ENCODE peak calls at places on chromosome 5, in nine cellular contexts. One of them, this sample, is unnamed.

GRCh38 chr5:169549453-169549852 is 34.1 kb upstream of the SPDL1 start:
- DNase-seq in adipocyte: peak
- DNase-seq in spleen: no peak
- DNase-seq in upper lobe of right lung: no peak
- DNase-seq in A549: no peak
- DNase-seq in endodermal cell: no peak
- DNase-seq in AG04450: no peak
- DNase-seq in H7: no peak
- DNase-seq in IMR-90: no peak
- DNase-seq in this sample: no peak

GRCh38 chr5:87541668-87542067 is 128.9 kb upstream of the CCNH start:
- DNase-seq in adipocyte: no peak
- DNase-seq in spleen: no peak
- DNase-seq in upper lobe of right lung: no peak
- DNase-seq in A549: no peak
- DNase-seq in endodermal cell: no peak
- DNase-seq in AG04450: no peak
- DNase-seq in H7: no peak
- DNase-seq in IMR-90: no peak
- DNase-seq in this sample: no peak

GRCh38 chr5:57779383-57780223 is 297.0 kb upstream of the ACTBL2 start:
- DNase-seq in adipocyte: peak
- DNase-seq in spleen: no peak
- DNase-seq in upper lobe of right lung: no peak
- DNase-seq in A549: peak
- DNase-seq in endodermal cell: peak
- DNase-seq in AG04450: peak
- DNase-seq in H7: no peak
- DNase-seq in IMR-90: peak
- DNase-seq in this sample: no peak

GRCh38 chr5:40240111-40240510 is 439.6 kb upstream of the PTGER4 start:
- DNase-seq in adipocyte: no peak
- DNase-seq in spleen: no peak
- DNase-seq in upper lobe of right lung: no peak
- DNase-seq in A549: peak
- DNase-seq in endodermal cell: no peak
- DNase-seq in AG04450: no peak
- DNase-seq in H7: no peak
- DNase-seq in IMR-90: peak
- DNase-seq in this sample: peak

GRCh38 chr5:133907075-133907474 is 61.4 kb downstream of the C5orf15 start:
- DNase-seq in adipocyte: no peak
- DNase-seq in spleen: no peak
- DNase-seq in upper lobe of right lung: no peak
- DNase-seq in A549: no peak
- DNase-seq in endodermal cell: no peak
- DNase-seq in AG04450: no peak
- DNase-seq in H7: no peak
- DNase-seq in IMR-90: no peak
- DNase-seq in this sample: no peak

GRCh38 chr5:14880688-14881087 is 9.1 kb upstream of the ANKH start:
- DNase-seq in adipocyte: peak
- DNase-seq in spleen: no peak
- DNase-seq in upper lobe of right lung: no peak
- DNase-seq in A549: peak
- DNase-seq in endodermal cell: no peak
- DNase-seq in AG04450: no peak
- DNase-seq in H7: no peak
- DNase-seq in IMR-90: peak
- DNase-seq in this sample: peak

GRCh38 chr5:55308254-55308836 is 556 bp downstream of the MTREX start:
- DNase-seq in adipocyte: peak
- DNase-seq in spleen: no peak
- DNase-seq in upper lobe of right lung: no peak
- DNase-seq in A549: peak
- DNase-seq in endodermal cell: no peak
- DNase-seq in AG04450: no peak
- DNase-seq in H7: no peak
- DNase-seq in IMR-90: peak
- DNase-seq in this sample: no peak

GRCh38 chr5:142325677-142326479 is 1.1 kb upstream of the SPRY4 start:
- DNase-seq in adipocyte: peak
- DNase-seq in spleen: no peak
- DNase-seq in upper lobe of right lung: peak
- DNase-seq in A549: peak
- DNase-seq in endodermal cell: peak
- DNase-seq in AG04450: no peak
- DNase-seq in H7: peak
- DNase-seq in IMR-90: peak
- DNase-seq in this sample: no peak

GRCh38 chr5:87302061-87302460 is 34.4 kb downstream of the RASA1 start:
- DNase-seq in adipocyte: peak
- DNase-seq in spleen: no peak
- DNase-seq in upper lobe of right lung: no peak
- DNase-seq in A549: no peak
- DNase-seq in endodermal cell: no peak
- DNase-seq in AG04450: no peak
- DNase-seq in H7: no peak
- DNase-seq in IMR-90: peak
- DNase-seq in this sample: peak

GRCh38 chr5:140174014-140174413 is 974 bp upstream of the CYSTM1 start:
- DNase-seq in adipocyte: no peak
- DNase-seq in spleen: no peak
- DNase-seq in upper lobe of right lung: no peak
- DNase-seq in A549: no peak
- DNase-seq in endodermal cell: no peak
- DNase-seq in AG04450: no peak
- DNase-seq in H7: no peak
- DNase-seq in IMR-90: no peak
- DNase-seq in this sample: no peak
- H3K4me3 ChIP-seq in adipocyte: no peak
- H3K4me3 ChIP-seq in spleen: no peak
- H3K4me3 ChIP-seq in upper lobe of right lung: no peak
- H3K4me3 ChIP-seq in A549: no peak
- H3K4me3 ChIP-seq in endodermal cell: no peak
- H3K4me3 ChIP-seq in AG04450: no peak
- H3K4me3 ChIP-seq in H7: no peak
- H3K4me3 ChIP-seq in IMR-90: no peak
- H3K4me3 ChIP-seq in this sample: no peak

GRCh38 chr5:849651-850301 is 1.0 kb downstream of the ZDHHC11 start:
- DNase-seq in adipocyte: no peak
- DNase-seq in spleen: peak
- DNase-seq in upper lobe of right lung: peak
- DNase-seq in A549: no peak
- DNase-seq in endodermal cell: no peak
- DNase-seq in AG04450: no peak
- DNase-seq in H7: peak
- DNase-seq in IMR-90: no peak
- DNase-seq in this sample: no peak

GRCh38 chr5:851076-851475 is 290 bp upstream of the ZDHHC11 start:
- DNase-seq in adipocyte: no peak
- DNase-seq in spleen: peak
- DNase-seq in upper lobe of right lung: peak
- DNase-seq in A549: no peak
- DNase-seq in endodermal cell: no peak
- DNase-seq in AG04450: no peak
- DNase-seq in H7: peak
- DNase-seq in IMR-90: no peak
- DNase-seq in this sample: no peak

GRCh38 chr5:852018-852417 is 1.2 kb upstream of the ZDHHC11 start:
- DNase-seq in adipocyte: no peak
- DNase-seq in spleen: no peak
- DNase-seq in upper lobe of right lung: no peak
- DNase-seq in A549: no peak
- DNase-seq in endodermal cell: no peak
- DNase-seq in AG04450: no peak
- DNase-seq in H7: no peak
- DNase-seq in IMR-90: no peak
- DNase-seq in this sample: no peak

GRCh38 chr5:851553-851952 is 767 bp upstream of the ZDHHC11 start:
- DNase-seq in adipocyte: no peak
- DNase-seq in spleen: no peak
- DNase-seq in upper lobe of right lung: peak
- DNase-seq in A549: no peak
- DNase-seq in endodermal cell: no peak
- DNase-seq in AG04450: no peak
- DNase-seq in H7: no peak
- DNase-seq in IMR-90: no peak
- DNase-seq in this sample: no peak

GRCh38 chr5:850511-851006 is at the start of gene ZDHHC11:
- DNase-seq in adipocyte: no peak
- DNase-seq in spleen: peak
- DNase-seq in upper lobe of right lung: peak
- DNase-seq in A549: no peak
- DNase-seq in endodermal cell: no peak
- DNase-seq in AG04450: no peak
- DNase-seq in H7: peak
- DNase-seq in IMR-90: no peak
- DNase-seq in this sample: no peak
- H3K4me3 ChIP-seq in adipocyte: no peak
- H3K4me3 ChIP-seq in spleen: no peak
- H3K4me3 ChIP-seq in upper lobe of right lung: peak
- H3K4me3 ChIP-seq in A549: no peak
- H3K4me3 ChIP-seq in endodermal cell: no peak
- H3K4me3 ChIP-seq in AG04450: no peak
- H3K4me3 ChIP-seq in H7: no peak
- H3K4me3 ChIP-seq in IMR-90: no peak
- H3K4me3 ChIP-seq in this sample: no peak

GRCh38 chr5:108196276-108196675 is 185.6 kb downstream of the FBXL17 start:
- DNase-seq in adipocyte: no peak
- DNase-seq in spleen: no peak
- DNase-seq in upper lobe of right lung: no peak
- DNase-seq in A549: no peak
- DNase-seq in endodermal cell: no peak
- DNase-seq in AG04450: no peak
- DNase-seq in H7: no peak
- DNase-seq in IMR-90: peak
- DNase-seq in this sample: no peak

DNA sequence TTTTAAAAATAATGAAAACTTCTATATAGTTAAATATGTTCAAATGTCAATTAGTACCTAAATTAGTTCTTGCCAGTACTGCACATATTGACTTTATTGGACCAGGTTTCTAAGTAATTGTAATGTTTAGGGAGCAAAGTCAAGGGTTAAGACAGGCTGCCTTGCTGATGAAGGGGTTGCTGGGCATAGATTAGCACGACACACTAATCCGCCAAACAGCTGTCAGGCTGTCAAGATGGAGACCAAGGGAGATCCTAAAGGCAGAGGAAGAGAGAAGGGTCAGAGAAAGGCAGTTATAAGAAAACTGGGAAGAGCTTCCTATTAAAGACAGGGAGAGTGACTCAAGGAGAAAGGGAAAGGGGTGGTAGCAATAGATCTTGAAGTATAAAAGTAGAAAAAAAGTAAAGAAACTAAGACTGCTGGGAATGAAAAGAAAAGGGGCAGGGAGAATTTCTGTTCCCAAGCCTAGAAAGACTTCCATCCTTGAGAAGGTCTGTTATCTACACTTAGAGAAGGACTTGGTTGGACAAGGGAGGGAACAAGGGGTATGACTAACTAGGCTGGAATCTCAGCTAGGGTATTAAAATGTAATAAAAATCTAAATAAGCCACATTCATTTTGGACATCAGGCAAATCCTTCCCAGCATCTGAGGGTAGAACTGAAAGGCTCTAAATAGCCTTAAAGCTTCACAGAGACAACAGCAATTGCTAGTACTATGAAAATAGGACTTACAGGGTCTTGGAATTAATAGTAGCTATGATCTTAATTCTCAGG is 188.7 kb downstream of the FBXL17 start:
- DNase-seq in adipocyte: peak
- DNase-seq in spleen: no peak
- DNase-seq in upper lobe of right lung: no peak
- DNase-seq in A549: peak
- DNase-seq in endodermal cell: no peak
- DNase-seq in AG04450: peak
- DNase-seq in H7: no peak
- DNase-seq in IMR-90: peak
- DNase-seq in this sample: peak
- H3K4me3 ChIP-seq in adipocyte: no peak
- H3K4me3 ChIP-seq in spleen: no peak
- H3K4me3 ChIP-seq in upper lobe of right lung: no peak
- H3K4me3 ChIP-seq in A549: no peak
- H3K4me3 ChIP-seq in endodermal cell: no peak
- H3K4me3 ChIP-seq in AG04450: no peak
- H3K4me3 ChIP-seq in H7: no peak
- H3K4me3 ChIP-seq in IMR-90: no peak
- H3K4me3 ChIP-seq in this sample: no peak

GRCh38 chr5:83049370-83049863 is 27.8 kb downstream of the TMEM167A start:
- DNase-seq in adipocyte: no peak
- DNase-seq in spleen: no peak
- DNase-seq in upper lobe of right lung: no peak
- DNase-seq in A549: no peak
- DNase-seq in endodermal cell: no peak
- DNase-seq in AG04450: no peak
- DNase-seq in H7: no peak
- DNase-seq in IMR-90: no peak
- DNase-seq in this sample: no peak
- H3K4me3 ChIP-seq in adipocyte: no peak
- H3K4me3 ChIP-seq in spleen: no peak
- H3K4me3 ChIP-seq in upper lobe of right lung: no peak
- H3K4me3 ChIP-seq in A549: no peak
- H3K4me3 ChIP-seq in endodermal cell: no peak
- H3K4me3 ChIP-seq in AG04450: no peak
- H3K4me3 ChIP-seq in H7: no peak
- H3K4me3 ChIP-seq in IMR-90: no peak
- H3K4me3 ChIP-seq in this sample: no peak

DNA sequence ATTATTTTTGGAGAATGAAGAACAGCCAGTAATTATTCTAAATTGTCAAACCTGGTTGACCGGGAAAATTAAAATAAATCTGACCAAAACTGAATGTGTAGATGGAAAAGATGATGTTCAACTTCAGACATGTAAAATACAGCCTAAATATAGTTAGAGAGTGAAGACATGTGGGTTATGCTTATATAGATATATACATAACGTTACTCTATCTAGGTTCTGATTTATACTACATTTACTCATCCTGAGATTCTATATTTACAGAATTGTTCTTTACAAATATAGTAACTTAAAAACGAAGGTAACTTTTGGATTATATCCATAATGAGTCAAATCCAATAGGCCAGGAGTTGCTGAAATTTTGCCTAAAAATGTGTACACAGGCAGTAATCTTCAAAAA is 20.8 kb upstream of the THG1L start:
- DNase-seq in adipocyte: no peak
- DNase-seq in spleen: no peak
- DNase-seq in upper lobe of right lung: no peak
- DNase-seq in A549: no peak
- DNase-seq in endodermal cell: no peak
- DNase-seq in AG04450: no peak
- DNase-seq in H7: no peak
- DNase-seq in IMR-90: no peak
- DNase-seq in this sample: no peak
- H3K4me3 ChIP-seq in adipocyte: no peak
- H3K4me3 ChIP-seq in spleen: no peak
- H3K4me3 ChIP-seq in upper lobe of right lung: no peak
- H3K4me3 ChIP-seq in A549: no peak
- H3K4me3 ChIP-seq in endodermal cell: no peak
- H3K4me3 ChIP-seq in AG04450: no peak
- H3K4me3 ChIP-seq in H7: no peak
- H3K4me3 ChIP-seq in IMR-90: no peak
- H3K4me3 ChIP-seq in this sample: no peak

GRCh38 chr5:101977729-101978345 is 318.2 kb downstream of the SLCO4C1 start:
- DNase-seq in adipocyte: peak
- DNase-seq in spleen: no peak
- DNase-seq in upper lobe of right lung: no peak
- DNase-seq in A549: peak
- DNase-seq in endodermal cell: no peak
- DNase-seq in AG04450: peak
- DNase-seq in H7: peak
- DNase-seq in IMR-90: peak
- DNase-seq in this sample: no peak
- H3K4me3 ChIP-seq in adipocyte: no peak
- H3K4me3 ChIP-seq in spleen: no peak
- H3K4me3 ChIP-seq in upper lobe of right lung: no peak
- H3K4me3 ChIP-seq in A549: no peak
- H3K4me3 ChIP-seq in endodermal cell: no peak
- H3K4me3 ChIP-seq in AG04450: no peak
- H3K4me3 ChIP-seq in H7: no peak
- H3K4me3 ChIP-seq in IMR-90: no peak
- H3K4me3 ChIP-seq in this sample: no peak